ENCODE peak calls at places on chromosomes 6 and 20, in seven cellular contexts. V, G, X, M, U, A and E are unnamed samples.

GRCh38 chr6:45483021-45483420 is 105.3 kb upstream of the SUPT3H start:
- DNase-seq in V (no peak), G (peak; percentile 79), X (peak; percentile 65), M (peak; percentile 89), U (no peak), A (no peak), E (peak; percentile 100)

GRCh38 chr6:70103798-70104197 is 199.1 kb downstream of the COL9A1 start:
- DNase-seq in V (peak; percentile 14), G (no peak), X (no peak), M (no peak), U (no peak), A (no peak), E (no peak)

GRCh38 chr20:56708991-56709390 is 79.9 kb downstream of the TFAP2C start:
- DNase-seq in V (no peak), G (no peak), X (no peak), M (no peak), U (no peak), A (no peak), E (no peak)

GRCh38 chr6:169215201-169215661 is 38.4 kb downstream of the THBS2 start:
- DNase-seq in V (no peak), G (no peak), X (peak; percentile 27), M (no peak), U (no peak), A (no peak), E (peak; percentile 30)

GRCh38 chr20:62068997-62069396 is 3.3 kb upstream of the TAF4 start:
- DNase-seq in V (no peak), G (no peak), X (no peak), M (no peak), U (no peak), A (no peak), E (no peak)

GRCh38 chr6:4687989-4688947 is 87.9 kb upstream of the CDYL start:
- DNase-seq in V (peak; percentile 79), G (peak; percentile 85), X (peak; percentile 89), M (peak; percentile 83), U (no peak), A (no peak), E (peak; percentile 72)

GRCh38 chr6:170440437-170440836 is 112.7 kb downstream of the PSMB1 start:
- DNase-seq in V (no peak), G (no peak), X (no peak), M (no peak), U (no peak), A (no peak), E (no peak)

GRCh38 chr6:10385512-10386132 is 29.3 kb downstream of the TFAP2A start:
- DNase-seq in V (no peak), G (no peak), X (no peak), M (no peak), U (no peak), A (no peak), E (no peak)

GRCh38 chr6:21123485-21124436 is 469.8 kb upstream of the SOX4 start:
- DNase-seq in V (no peak), G (no peak), X (no peak), M (no peak), U (no peak), A (no peak), E (no peak)

GRCh38 chr6:142530566-142530965 is 228.8 kb downstream of the ADGRG6 start:
- DNase-seq in V (no peak), G (no peak), X (no peak), M (no peak), U (no peak), A (no peak), E (no peak)

GRCh38 chr6:3650959-3651697 is 100.4 kb downstream of the PXDC1 start:
- DNase-seq in V (peak; percentile 98), G (no peak), X (no peak), M (no peak), U (no peak), A (no peak), E (no peak)

GRCh38 chr20:16229813-16230212 is 343.4 kb downstream of the KIF16B start:
- DNase-seq in V (no peak), G (no peak), X (no peak), M (no peak), U (no peak), A (no peak), E (no peak)

GRCh38 chr6:90415178-90415577 is 118.5 kb upstream of the BACH2 start:
- DNase-seq in V (no peak), G (no peak), X (no peak), M (no peak), U (no peak), A (no peak), E (no peak)

GRCh38 chr6:130760006-130760405 is 67.2 kb upstream of the SMLR1 start:
- DNase-seq in V (peak; percentile 22), G (peak; percentile 66), X (peak; percentile 34), M (peak; percentile 66), U (no peak), A (no peak), E (peak; percentile 22)

GRCh38 chr6:7528565-7528964 is 12.9 kb upstream of the DSP start:
- DNase-seq in V (no peak), G (peak; percentile 70), X (no peak), M (peak; percentile 55), U (no peak), A (no peak), E (no peak)